ENCODE peak calls at places on chromosomes 7 and 10, in seven cellular contexts. One of them, this sample, is unnamed.

GRCh38 chr10:78960316-78960800 is 108.4 kb upstream of the ZMIZ1 start:
- DNase-seq in HCT116: no peak
- DNase-seq in esophagus muscularis mucosa: peak
- DNase-seq in mesendoderm: no peak
- DNase-seq in AG04450: no peak
- DNase-seq in testis: peak
- DNase-seq in CD4-positive, CD25-positive, alpha-beta regulatory T cell: no peak
- DNase-seq in this sample: peak

GRCh38 chr10:130924138-130924819 is 387.2 kb downstream of the TCERG1L start:
- DNase-seq in HCT116: no peak
- DNase-seq in esophagus muscularis mucosa: no peak
- DNase-seq in mesendoderm: peak
- DNase-seq in AG04450: no peak
- DNase-seq in testis: peak
- DNase-seq in CD4-positive, CD25-positive, alpha-beta regulatory T cell: no peak
- DNase-seq in this sample: no peak

GRCh38 chr10:48363617-48364355 is 57.3 kb downstream of the MAPK8 start:
- DNase-seq in HCT116: peak
- DNase-seq in esophagus muscularis mucosa: no peak
- DNase-seq in mesendoderm: peak
- DNase-seq in AG04450: peak
- DNase-seq in testis: peak
- DNase-seq in CD4-positive, CD25-positive, alpha-beta regulatory T cell: peak
- DNase-seq in this sample: no peak

GRCh38 chr7:29434405-29434804 is 129.2 kb upstream of the PRR15 start:
- DNase-seq in HCT116: no peak
- DNase-seq in esophagus muscularis mucosa: no peak
- DNase-seq in mesendoderm: peak
- DNase-seq in AG04450: no peak
- DNase-seq in testis: no peak
- DNase-seq in CD4-positive, CD25-positive, alpha-beta regulatory T cell: no peak
- DNase-seq in this sample: no peak

GRCh38 chr10:77220150-77220549 is 417.5 kb downstream of the KCNMA1 start:
- DNase-seq in HCT116: no peak
- DNase-seq in esophagus muscularis mucosa: no peak
- DNase-seq in mesendoderm: no peak
- DNase-seq in AG04450: no peak
- DNase-seq in testis: no peak
- DNase-seq in CD4-positive, CD25-positive, alpha-beta regulatory T cell: no peak
- DNase-seq in this sample: no peak

GRCh38 chr7:519429-519973 is at the start of gene PDGFA:
- DNase-seq in HCT116: no peak
- DNase-seq in esophagus muscularis mucosa: no peak
- DNase-seq in mesendoderm: peak
- DNase-seq in AG04450: no peak
- DNase-seq in testis: no peak
- DNase-seq in CD4-positive, CD25-positive, alpha-beta regulatory T cell: peak
- DNase-seq in this sample: no peak

GRCh38 chr7:8261711-8262695 is at the start of gene ICA1:
- DNase-seq in HCT116: no peak
- DNase-seq in esophagus muscularis mucosa: no peak
- DNase-seq in mesendoderm: peak
- DNase-seq in AG04450: no peak
- DNase-seq in testis: peak
- DNase-seq in CD4-positive, CD25-positive, alpha-beta regulatory T cell: peak
- DNase-seq in this sample: peak

GRCh38 chr7:142585425-142585824 is 163.8 kb upstream of the PRSS1 start:
- DNase-seq in HCT116: no peak
- DNase-seq in esophagus muscularis mucosa: no peak
- DNase-seq in mesendoderm: peak
- DNase-seq in AG04450: no peak
- DNase-seq in testis: no peak
- DNase-seq in CD4-positive, CD25-positive, alpha-beta regulatory T cell: no peak
- DNase-seq in this sample: no peak

GRCh38 chr7:69360913-69361312 is 237.4 kb upstream of the AUTS2 start:
- DNase-seq in HCT116: no peak
- DNase-seq in esophagus muscularis mucosa: no peak
- DNase-seq in mesendoderm: no peak
- DNase-seq in AG04450: no peak
- DNase-seq in testis: no peak
- DNase-seq in CD4-positive, CD25-positive, alpha-beta regulatory T cell: no peak
- DNase-seq in this sample: no peak

GRCh38 chr10:67775274-67775673 is 62.7 kb downstream of the DNAJC12 start:
- DNase-seq in HCT116: no peak
- DNase-seq in esophagus muscularis mucosa: no peak
- DNase-seq in mesendoderm: no peak
- DNase-seq in AG04450: no peak
- DNase-seq in testis: no peak
- DNase-seq in CD4-positive, CD25-positive, alpha-beta regulatory T cell: no peak
- DNase-seq in this sample: no peak

GRCh38 chr10:126397640-126398382 is 9.5 kb upstream of the ADAM12 start:
- DNase-seq in HCT116: no peak
- DNase-seq in esophagus muscularis mucosa: peak
- DNase-seq in mesendoderm: peak
- DNase-seq in AG04450: peak
- DNase-seq in testis: no peak
- DNase-seq in CD4-positive, CD25-positive, alpha-beta regulatory T cell: no peak
- DNase-seq in this sample: no peak

GRCh38 chr7:127107601-127108007 is 145.1 kb downstream of the GRM8 start:
- DNase-seq in HCT116: peak
- DNase-seq in esophagus muscularis mucosa: no peak
- DNase-seq in mesendoderm: peak
- DNase-seq in AG04450: peak
- DNase-seq in testis: peak
- DNase-seq in CD4-positive, CD25-positive, alpha-beta regulatory T cell: peak
- DNase-seq in this sample: no peak

GRCh38 chr10:123154943-123155505 is 822 bp downstream of the BUB3 start:
- DNase-seq in HCT116: peak
- DNase-seq in esophagus muscularis mucosa: no peak
- DNase-seq in mesendoderm: no peak
- DNase-seq in AG04450: no peak
- DNase-seq in testis: peak
- DNase-seq in CD4-positive, CD25-positive, alpha-beta regulatory T cell: no peak
- DNase-seq in this sample: no peak

GRCh38 chr7:1802899-1803298 is 132.8 kb downstream of the ELFN1 start:
- DNase-seq in HCT116: no peak
- DNase-seq in esophagus muscularis mucosa: no peak
- DNase-seq in mesendoderm: no peak
- DNase-seq in AG04450: no peak
- DNase-seq in testis: no peak
- DNase-seq in CD4-positive, CD25-positive, alpha-beta regulatory T cell: no peak
- DNase-seq in this sample: no peak

GRCh38 chr7:158270856-158271413 is 316.7 kb downstream of the PTPRN2 start:
- DNase-seq in HCT116: no peak
- DNase-seq in esophagus muscularis mucosa: no peak
- DNase-seq in mesendoderm: no peak
- DNase-seq in AG04450: no peak
- DNase-seq in testis: no peak
- DNase-seq in CD4-positive, CD25-positive, alpha-beta regulatory T cell: no peak
- DNase-seq in this sample: no peak

GRCh38 chr10:82378146-82378545 is 503.2 kb downstream of the NRG3 start:
- DNase-seq in HCT116: no peak
- DNase-seq in esophagus muscularis mucosa: peak
- DNase-seq in mesendoderm: no peak
- DNase-seq in AG04450: no peak
- DNase-seq in testis: no peak
- DNase-seq in CD4-positive, CD25-positive, alpha-beta regulatory T cell: no peak
- DNase-seq in this sample: no peak

GRCh38 chr7:111919690-111920179 is 286.5 kb downstream of the DOCK4 start:
- DNase-seq in HCT116: peak
- DNase-seq in esophagus muscularis mucosa: no peak
- DNase-seq in mesendoderm: no peak
- DNase-seq in AG04450: no peak
- DNase-seq in testis: no peak
- DNase-seq in CD4-positive, CD25-positive, alpha-beta regulatory T cell: no peak
- DNase-seq in this sample: no peak

GRCh38 chr10:26488344-26488743 is 50.2 kb downstream of the APBB1IP start:
- DNase-seq in HCT116: no peak
- DNase-seq in esophagus muscularis mucosa: no peak
- DNase-seq in mesendoderm: no peak
- DNase-seq in AG04450: no peak
- DNase-seq in testis: no peak
- DNase-seq in CD4-positive, CD25-positive, alpha-beta regulatory T cell: no peak
- DNase-seq in this sample: no peak

GRCh38 chr10:124949543-124949942 is 7.6 kb downstream of the ZRANB1 start:
- DNase-seq in HCT116: no peak
- DNase-seq in esophagus muscularis mucosa: no peak
- DNase-seq in mesendoderm: no peak
- DNase-seq in AG04450: no peak
- DNase-seq in testis: no peak
- DNase-seq in CD4-positive, CD25-positive, alpha-beta regulatory T cell: no peak
- DNase-seq in this sample: no peak

GRCh38 chr10:636016-636730 is 53.3 kb downstream of the DIP2C start:
- DNase-seq in HCT116: no peak
- DNase-seq in esophagus muscularis mucosa: no peak
- DNase-seq in mesendoderm: no peak
- DNase-seq in AG04450: no peak
- DNase-seq in testis: no peak
- DNase-seq in CD4-positive, CD25-positive, alpha-beta regulatory T cell: no peak
- DNase-seq in this sample: no peak

GRCh38 chr7:121138262-121138933 is 149.9 kb downstream of the CPED1 start:
- DNase-seq in HCT116: no peak
- DNase-seq in esophagus muscularis mucosa: no peak
- DNase-seq in mesendoderm: peak
- DNase-seq in AG04450: no peak
- DNase-seq in testis: no peak
- DNase-seq in CD4-positive, CD25-positive, alpha-beta regulatory T cell: peak
- DNase-seq in this sample: no peak

GRCh38 chr10:55370021-55370420 is 569.0 kb upstream of the PCDH15 start:
- DNase-seq in HCT116: no peak
- DNase-seq in esophagus muscularis mucosa: no peak
- DNase-seq in mesendoderm: no peak
- DNase-seq in AG04450: no peak
- DNase-seq in testis: no peak
- DNase-seq in CD4-positive, CD25-positive, alpha-beta regulatory T cell: no peak
- DNase-seq in this sample: no peak

GRCh38 chr7:12322287-12322902 is 81.3 kb downstream of the VWDE start:
- DNase-seq in HCT116: peak
- DNase-seq in esophagus muscularis mucosa: no peak
- DNase-seq in mesendoderm: peak
- DNase-seq in AG04450: no peak
- DNase-seq in testis: no peak
- DNase-seq in CD4-positive, CD25-positive, alpha-beta regulatory T cell: peak
- DNase-seq in this sample: no peak

GRCh38 chr7:101678713-101679112 is 49.6 kb upstream of the MYL10 start:
- DNase-seq in HCT116: no peak
- DNase-seq in esophagus muscularis mucosa: no peak
- DNase-seq in mesendoderm: no peak
- DNase-seq in AG04450: no peak
- DNase-seq in testis: no peak
- DNase-seq in CD4-positive, CD25-positive, alpha-beta regulatory T cell: no peak
- DNase-seq in this sample: no peak

GRCh38 chr7:94392391-94392782 is 2.3 kb upstream of the COL1A2 start:
- DNase-seq in HCT116: no peak
- DNase-seq in esophagus muscularis mucosa: no peak
- DNase-seq in mesendoderm: peak
- DNase-seq in AG04450: no peak
- DNase-seq in testis: no peak
- DNase-seq in CD4-positive, CD25-positive, alpha-beta regulatory T cell: no peak
- DNase-seq in this sample: no peak
- H3K27ac ChIP-seq in HCT116: no peak
- H3K27ac ChIP-seq in esophagus muscularis mucosa: peak
- H3K27ac ChIP-seq in mesendoderm: no peak
- H3K27ac ChIP-seq in AG04450: peak
- H3K27ac ChIP-seq in testis: peak
- H3K27ac ChIP-seq in CD4-positive, CD25-positive, alpha-beta regulatory T cell: no peak
- H3K27ac ChIP-seq in this sample: no peak

DNA sequence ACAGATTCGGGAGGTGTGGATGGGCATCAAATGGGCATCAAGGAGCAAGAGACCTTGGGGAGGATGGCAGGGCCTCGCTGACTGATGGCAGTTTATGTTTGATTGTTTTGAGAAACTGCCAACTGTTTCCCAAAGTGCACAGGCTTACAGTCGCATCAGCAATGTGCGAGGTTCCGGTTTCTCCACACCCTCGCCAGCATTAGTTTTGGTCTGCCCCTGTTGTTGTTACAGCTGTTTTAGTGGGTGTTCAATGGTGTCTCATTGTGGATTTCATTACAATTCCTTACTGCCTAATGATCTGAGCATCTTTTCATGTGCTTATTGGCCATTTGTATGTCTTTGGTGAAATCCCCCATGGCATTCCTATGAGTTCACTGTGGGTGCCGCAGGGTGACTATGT is 24.4 kb downstream of the AKR1E2 start:
- DNase-seq in HCT116: no peak
- DNase-seq in esophagus muscularis mucosa: peak
- DNase-seq in mesendoderm: no peak
- DNase-seq in AG04450: no peak
- DNase-seq in testis: no peak
- DNase-seq in CD4-positive, CD25-positive, alpha-beta regulatory T cell: no peak
- DNase-seq in this sample: no peak
- H3K27ac ChIP-seq in HCT116: no peak
- H3K27ac ChIP-seq in esophagus muscularis mucosa: peak
- H3K27ac ChIP-seq in mesendoderm: no peak
- H3K27ac ChIP-seq in AG04450: no peak
- H3K27ac ChIP-seq in testis: peak
- H3K27ac ChIP-seq in CD4-positive, CD25-positive, alpha-beta regulatory T cell: no peak
- H3K27ac ChIP-seq in this sample: no peak

GRCh38 chr7:80082214-80082613 is 52.4 kb upstream of the GNAI1 start:
- DNase-seq in HCT116: no peak
- DNase-seq in esophagus muscularis mucosa: no peak
- DNase-seq in mesendoderm: no peak
- DNase-seq in AG04450: no peak
- DNase-seq in testis: no peak
- DNase-seq in CD4-positive, CD25-positive, alpha-beta regulatory T cell: no peak
- DNase-seq in this sample: no peak

GRCh38 chr7:80078882-80079281 is 55.7 kb upstream of the GNAI1 start:
- DNase-seq in HCT116: no peak
- DNase-seq in esophagus muscularis mucosa: no peak
- DNase-seq in mesendoderm: no peak
- DNase-seq in AG04450: no peak
- DNase-seq in testis: no peak
- DNase-seq in CD4-positive, CD25-positive, alpha-beta regulatory T cell: no peak
- DNase-seq in this sample: no peak

DNA sequence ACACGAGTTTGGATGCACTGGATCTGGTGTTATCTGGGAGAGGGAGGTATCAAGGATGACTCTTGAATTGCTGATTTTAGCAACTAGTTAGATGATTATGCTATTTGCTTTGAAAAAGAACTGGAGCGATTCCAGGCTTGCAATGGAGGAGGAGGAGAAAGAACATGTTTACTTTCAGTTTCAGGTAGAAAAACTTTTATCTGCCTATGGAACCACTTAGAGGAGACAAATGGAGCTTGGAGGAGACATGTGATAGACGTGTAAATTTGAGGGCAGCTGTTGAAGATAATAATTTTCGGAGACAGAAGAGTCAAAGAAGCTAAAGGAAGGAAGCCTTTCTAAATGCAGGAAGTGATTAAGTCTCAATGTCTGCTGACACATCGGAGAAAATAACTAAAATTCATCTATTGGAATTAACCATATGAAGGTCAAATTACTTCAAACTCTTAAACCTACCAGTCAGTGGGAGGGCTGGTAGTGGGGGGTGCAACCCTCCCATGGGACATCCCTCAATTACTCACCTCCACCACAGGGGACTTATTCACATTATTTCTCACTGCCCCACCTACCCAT is 56.4 kb upstream of the GNAI1 start:
- DNase-seq in HCT116: no peak
- DNase-seq in esophagus muscularis mucosa: no peak
- DNase-seq in mesendoderm: peak
- DNase-seq in AG04450: no peak
- DNase-seq in testis: no peak
- DNase-seq in CD4-positive, CD25-positive, alpha-beta regulatory T cell: peak
- DNase-seq in this sample: no peak
- H3K27ac ChIP-seq in HCT116: no peak
- H3K27ac ChIP-seq in esophagus muscularis mucosa: no peak
- H3K27ac ChIP-seq in mesendoderm: no peak
- H3K27ac ChIP-seq in AG04450: no peak
- H3K27ac ChIP-seq in testis: no peak
- H3K27ac ChIP-seq in CD4-positive, CD25-positive, alpha-beta regulatory T cell: no peak
- H3K27ac ChIP-seq in this sample: no peak

GRCh38 chr10:103757531-103758293 is 97.7 kb downstream of the SH3PXD2A start:
- DNase-seq in HCT116: no peak
- DNase-seq in esophagus muscularis mucosa: no peak
- DNase-seq in mesendoderm: peak
- DNase-seq in AG04450: peak
- DNase-seq in testis: no peak
- DNase-seq in CD4-positive, CD25-positive, alpha-beta regulatory T cell: peak
- DNase-seq in this sample: no peak
- H3K27ac ChIP-seq in HCT116: no peak
- H3K27ac ChIP-seq in esophagus muscularis mucosa: peak
- H3K27ac ChIP-seq in mesendoderm: peak
- H3K27ac ChIP-seq in AG04450: peak
- H3K27ac ChIP-seq in testis: no peak
- H3K27ac ChIP-seq in CD4-positive, CD25-positive, alpha-beta regulatory T cell: peak
- H3K27ac ChIP-seq in this sample: no peak

This sample was measured in substantia nigra.